ENCODE peak calls at places on chromosomes 7 and 10, in nine cellular contexts. M, I, X, N, Y, G, R, T and O are unnamed samples.

GRCh38 chr10:127942811-127943210 is 35.9 kb downstream of the PTPRE start:
- DNase-seq in N (no peak), M (no peak), Y (no peak), I (no peak), X (no peak), R (peak; percentile 29), T (no peak), G (no peak), O (no peak)

GRCh38 chr10:46543379-46544014 is 13.0 kb downstream of the GPRIN2 start:
- DNase-seq in R (no peak), T (no peak), M (peak; percentile 32), N (no peak), Y (no peak), X (no peak), I (no peak), G (peak; percentile 10), O (no peak)

GRCh38 chr10:96043895-96044580 is 655 bp downstream of the CCNJ start:
- DNase-seq in G (peak; percentile 37), R (peak; percentile 42), X (peak; percentile 45), Y (peak; percentile 55), I (no peak), T (no peak), M (peak; percentile 62), N (peak; percentile 72), O (peak; percentile 70)

GRCh38 chr7:74479066-74479781 is 25.5 kb downstream of the GTF2IRD1 start:
- DNase-seq in T (no peak), R (no peak), M (peak; percentile 81), Y (no peak), G (peak; percentile 41), N (no peak), X (peak; percentile 41), I (no peak), O (no peak)

GRCh38 chr7:23332881-23333612 is 33.9 kb downstream of the MALSU1 start:
- DNase-seq in G (no peak), T (no peak), R (peak; percentile 70), X (no peak), Y (no peak), N (no peak), I (no peak), M (no peak), O (no peak)

GRCh38 chr10:98367626-98368451 is 47.1 kb downstream of the PYROXD2 start:
- DNase-seq in N (peak; percentile 38), X (no peak), G (no peak), Y (peak; percentile 93), R (no peak), M (no peak), T (no peak), I (no peak), O (no peak)

GRCh38 chr10:37844644-37845043 is 12.8 kb downstream of the ZNF248 start:
- DNase-seq in G (no peak), X (no peak), R (no peak), N (no peak), M (no peak), T (no peak), Y (no peak), I (no peak), O (no peak)

GRCh38 chr7:412313-412710 is 107.3 kb downstream of the PDGFA start:
- DNase-seq in R (no peak), N (peak; percentile 5), I (no peak), G (no peak), M (no peak), Y (no peak), T (no peak), X (no peak), O (no peak)

GRCh38 chr7:70568674-70569334 is 563.1 kb upstream of the GALNT17 start:
- DNase-seq in T (no peak), R (no peak), N (no peak), X (no peak), Y (peak; percentile 23), I (no peak), M (peak; percentile 68), G (no peak), O (no peak)

GRCh38 chr10:60430017-60430416 is 40.3 kb upstream of the ANK3 start:
- DNase-seq in G (no peak), X (no peak), R (peak; percentile 59), Y (peak; percentile 84), I (peak; percentile 50), M (no peak), T (no peak), N (no peak), O (no peak)

GRCh38 chr7:74417419-74417971 is 36.2 kb upstream of the GTF2IRD1 start:
- DNase-seq in M (peak; percentile 81), Y (peak; percentile 76), N (peak; percentile 94), X (peak; percentile 65), I (peak; percentile 23), T (no peak), G (peak; percentile 69), R (peak; percentile 52), O (no peak)

GRCh38 chr10:24237801-24238390 is 29.0 kb downstream of the KIAA1217 start:
- DNase-seq in Y (no peak), X (no peak), N (no peak), G (no peak), R (no peak), I (no peak), T (no peak), M (no peak), O (no peak)

GRCh38 chr7:38973760-38974159 is 3.9 kb upstream of the POU6F2 start:
- DNase-seq in X (no peak), G (no peak), N (no peak), M (no peak), R (no peak), T (no peak), I (no peak), Y (no peak), O (no peak)

GRCh38 chr10:109773818-109774440 is 149.4 kb downstream of the XPNPEP1 start:
- DNase-seq in M (no peak), G (no peak), Y (peak; percentile 6), T (no peak), R (peak; percentile 48), I (peak; percentile 3), N (peak; percentile 50), X (no peak), O (no peak)

GRCh38 chr10:63841761-63842160 is 320.6 kb downstream of the REEP3 start:
- DNase-seq in R (no peak), X (no peak), M (no peak), N (no peak), Y (no peak), G (no peak), T (no peak), I (no peak), O (no peak)

GRCh38 chr10:119489572-119490326 is 52.8 kb downstream of the RGS10 start:
- DNase-seq in X (peak; percentile 2), G (peak; percentile 62), I (peak; percentile 20), Y (peak; percentile 13), N (peak; percentile 89), T (no peak), M (peak; percentile 69), R (peak; percentile 22), O (no peak)

GRCh38 chr10:22714524-22715289 is at the start of gene PIP4K2A:
- DNase-seq in T (no peak), G (peak; percentile 78), X (peak; percentile 86), R (peak; percentile 76), Y (peak; percentile 42), M (peak; percentile 83), I (no peak), N (peak; percentile 90), O (peak; percentile 86)

GRCh38 chr7:68697821-68698280 is 900.4 kb upstream of the AUTS2 start:
- DNase-seq in R (no peak), Y (peak; percentile 6), M (no peak), N (no peak), T (no peak), X (no peak), G (no peak), I (no peak), O (no peak)

GRCh38 chr7:130904031-130904757 is 170.2 kb upstream of the KLF14 start:
- DNase-seq in I (no peak), X (no peak), Y (no peak), G (no peak), N (no peak), R (peak; percentile 94), M (peak; percentile 79), T (no peak), O (peak; percentile 63)